ENCODE peak calls at places on chromosome 10, in six cellular contexts. B, R, X, Q, O and T are unnamed samples.

GRCh38 chr10:118277871-118278270 is 64.3 kb downstream of the FAM204A start:
- DNase-seq in B (no peak), R (no peak), X (no peak), Q (no peak), O (no peak), T (no peak)

GRCh38 chr10:5904227-5904626 is 14.2 kb downstream of the FBH1 start:
- DNase-seq in B (no peak), R (no peak), X (no peak), Q (no peak), O (no peak), T (no peak)

GRCh38 chr10:36559990-36560389 is 565.4 kb upstream of the ANKRD30A start:
- DNase-seq in B (peak), R (no peak), X (no peak), Q (no peak), O (no peak), T (no peak)

GRCh38 chr10:82148764-82149163 is 273.8 kb downstream of the NRG3 start:
- DNase-seq in B (no peak), R (no peak), X (no peak), Q (no peak), O (no peak), T (no peak)

GRCh38 chr10:126104767-126105166 is 208.4 kb downstream of the FANK1 start:
- DNase-seq in B (no peak), R (no peak), X (no peak), Q (no peak), O (no peak), T (no peak)

GRCh38 chr10:73263948-73264347 is 11.5 kb upstream of the MRPS16 start:
- DNase-seq in B (peak), R (peak), X (peak), Q (no peak), O (peak), T (peak)

GRCh38 chr10:71782221-71782916 is 9.0 kb upstream of the VSIR start:
- DNase-seq in B (no peak), R (no peak), X (no peak), Q (no peak), O (no peak), T (no peak)

GRCh38 chr10:127424594-127425264 is 124.4 kb upstream of the NPS start:
- DNase-seq in B (peak), R (peak), X (no peak), Q (no peak), O (no peak), T (no peak)

GRCh38 chr10:114681542-114681941 is 23.5 kb upstream of the ABLIM1 start:
- DNase-seq in B (peak), R (no peak), X (no peak), Q (peak), O (no peak), T (no peak)

GRCh38 chr10:114821915-114822770 is 563 bp downstream of the FHIP2A start:
- DNase-seq in B (peak), R (peak), X (peak), Q (no peak), O (peak), T (peak)

GRCh38 chr10:33410096-33410859 is 75.8 kb upstream of the NRP1 start:
- DNase-seq in B (peak), R (no peak), X (no peak), Q (no peak), O (no peak), T (no peak)

GRCh38 chr10:27911006-27911405 is 87.9 kb downstream of the ODAD2 start:
- DNase-seq in B (no peak), R (no peak), X (no peak), Q (no peak), O (no peak), T (no peak)

GRCh38 chr10:77036993-77037734 is 600.4 kb downstream of the KCNMA1 start:
- DNase-seq in B (no peak), R (peak), X (peak), Q (peak), O (peak), T (peak)

GRCh38 chr10:36446873-36447272 is 678.5 kb upstream of the ANKRD30A start:
- DNase-seq in B (no peak), R (peak), X (no peak), Q (no peak), O (no peak), T (no peak)

GRCh38 chr10:53325073-53325472 is 552.5 kb upstream of the MBL2 start:
- DNase-seq in B (peak), R (no peak), X (no peak), Q (no peak), O (no peak), T (no peak)

GRCh38 chr10:72334832-72335393 is 19.8 kb downstream of the DNAJB12 start:
- DNase-seq in B (peak), R (peak), X (no peak), Q (no peak), O (no peak), T (peak)

GRCh38 chr10:128210215-128211063 is 84.2 kb upstream of the MKI67 start:
- DNase-seq in B (no peak), R (peak), X (peak), Q (peak), O (peak), T (peak)

GRCh38 chr10:86654411-86655172 is at the start of gene OPN4:
- DNase-seq in B (peak), R (peak), X (no peak), Q (no peak), O (peak), T (no peak)

GRCh38 chr10:127855584-127855881 is 37.2 kb downstream of the CLRN3 start:
- DNase-seq in B (no peak), R (no peak), X (no peak), Q (no peak), O (no peak), T (no peak)

GRCh38 chr10:132740542-132741066 is 45.3 kb downstream of the NKX6-2 start:
- DNase-seq in B (no peak), R (no peak), X (no peak), Q (no peak), O (no peak), T (no peak)

GRCh38 chr10:107436568-107436967 is 272.1 kb upstream of the SORCS1 start:
- DNase-seq in B (no peak), R (no peak), X (no peak), Q (no peak), O (no peak), T (no peak)

GRCh38 chr10:63627881-63628296 is 106.7 kb downstream of the REEP3 start:
- DNase-seq in B (no peak), R (no peak), X (no peak), Q (no peak), O (no peak), T (no peak)

GRCh38 chr10:125123363-125124113 is 36.8 kb downstream of the CTBP2 start:
- DNase-seq in B (peak), R (no peak), X (peak), Q (peak), O (no peak), T (no peak)

GRCh38 chr10:23065549-23065948 is 29.8 kb upstream of the MSRB2 start:
- DNase-seq in B (peak), R (no peak), X (peak), Q (no peak), O (no peak), T (peak)

GRCh38 chr10:132848306-132848705 is 62.4 kb upstream of the NKX6-2 start:
- DNase-seq in B (no peak), R (peak), X (no peak), Q (no peak), O (no peak), T (no peak)

GRCh38 chr10:89295597-89295996 is 6.2 kb upstream of the IFIT2 start:
- DNase-seq in B (peak), R (no peak), X (no peak), Q (no peak), O (no peak), T (no peak)

GRCh38 chr10:102024799-102025198 is 31.2 kb downstream of the ARMH3 start:
- DNase-seq in B (no peak), R (no peak), X (no peak), Q (no peak), O (no peak), T (no peak)

GRCh38 chr10:29804025-29804852 is 169.5 kb upstream of the SVIL start:
- DNase-seq in B (peak), R (no peak), X (peak), Q (peak), O (no peak), T (peak)

GRCh38 chr10:98340261-98340675 is 72.3 kb upstream of the LOXL4 start:
- DNase-seq in B (peak), R (no peak), X (no peak), Q (no peak), O (no peak), T (no peak)

GRCh38 chr10:43194266-43194665 is 56.0 kb downstream of the CSGALNACT2 start:
- DNase-seq in B (no peak), R (peak), X (no peak), Q (no peak), O (peak), T (no peak)

GRCh38 chr10:14600065-14600464 is 174.6 kb downstream of the FAM107B start:
- DNase-seq in B (no peak), R (no peak), X (no peak), Q (no peak), O (no peak), T (no peak)

GRCh38 chr10:947881-948280 is 16.4 kb upstream of the LARP4B start:
- DNase-seq in B (no peak), R (no peak), X (no peak), Q (no peak), O (no peak), T (no peak)

GRCh38 chr10:49769692-49770091 is 7.6 kb upstream of the OGDHL start:
- DNase-seq in B (no peak), R (no peak), X (no peak), Q (no peak), O (no peak), T (no peak)

DNA sequence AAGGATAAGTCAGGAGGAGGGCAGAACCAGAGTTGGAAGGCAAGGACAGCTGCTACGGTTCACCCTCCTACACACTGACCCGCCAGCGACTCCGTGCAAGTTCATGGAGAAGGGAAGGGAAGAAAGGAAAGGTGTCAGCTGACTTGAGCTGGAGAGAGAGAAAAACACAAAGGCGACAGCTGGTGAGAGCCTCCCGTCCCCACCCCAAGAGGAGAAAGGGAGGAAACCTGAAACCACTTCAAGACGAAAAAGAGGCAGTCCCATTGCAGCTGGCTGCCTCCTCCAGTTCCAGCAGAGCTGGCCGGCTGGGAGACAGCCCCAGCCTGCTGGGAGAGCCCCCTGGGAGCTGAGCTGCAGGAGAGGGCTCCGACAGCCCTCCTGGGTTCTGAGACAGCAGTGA is 75.2 kb downstream of the PARD3 start:
- DNase-seq in B (peak), R (no peak), X (no peak), Q (no peak), O (peak), T (no peak)
- TF ChIP-seq RAD21 in B (no peak), R (no peak), X (no peak), Q (no peak), O (no peak), T (no peak)

DNA sequence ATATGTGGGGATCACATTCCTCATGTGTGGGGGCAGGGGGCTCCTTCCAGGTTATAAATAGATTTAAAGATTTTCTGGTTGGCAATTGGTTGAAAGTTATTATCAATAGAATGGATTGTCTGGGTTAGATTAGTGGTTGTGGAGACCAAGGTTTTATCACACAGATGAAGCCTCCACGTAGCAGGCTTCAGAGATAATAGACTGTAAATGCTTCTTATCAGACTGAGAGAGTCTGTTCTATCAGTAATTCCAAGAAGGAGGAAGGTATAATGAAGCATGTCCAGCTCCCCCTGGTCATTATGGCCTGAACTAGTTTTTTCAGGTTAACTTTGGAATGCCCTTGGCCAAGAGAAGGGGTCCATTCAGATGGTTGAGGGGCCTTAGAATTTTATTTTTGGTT is 117.7 kb upstream of the FGFR2 start:
- DNase-seq in B (no peak), R (no peak), X (no peak), Q (no peak), O (no peak), T (no peak)
- TF ChIP-seq RAD21 in B (no peak), R (no peak), X (no peak), Q (no peak), O (no peak), T (no peak)

GRCh38 chr10:131500181-131500580 is 188.7 kb upstream of the TCERG1L start:
- DNase-seq in B (no peak), R (no peak), X (no peak), Q (no peak), O (no peak), T (no peak)
- TF ChIP-seq RAD21 in B (no peak), R (no peak), X (no peak), Q (no peak), O (no peak), T (no peak)

DNA sequence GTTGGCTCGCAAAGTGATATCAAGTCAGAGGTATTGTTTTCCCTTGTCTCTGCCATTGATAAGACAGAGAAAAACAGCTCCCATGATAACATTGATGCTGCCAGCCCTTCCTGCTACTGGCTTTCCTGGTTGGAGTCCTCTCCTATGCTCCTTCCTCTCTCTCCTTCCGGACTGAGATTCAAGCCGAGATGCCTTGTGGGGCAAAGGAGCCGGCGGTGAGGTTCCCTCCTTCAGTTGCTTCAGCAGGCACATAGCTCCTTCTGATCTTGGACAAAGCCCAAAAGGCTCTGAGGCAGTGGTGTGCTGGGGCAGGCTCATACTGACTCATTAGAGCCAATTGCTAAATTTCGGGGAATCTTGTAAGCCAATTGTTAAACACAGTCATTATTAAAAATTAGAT is 8.8 kb upstream of the ZCCHC24 start:
- DNase-seq in B (peak), R (no peak), X (no peak), Q (no peak), O (no peak), T (no peak)
- TF ChIP-seq RAD21 in B (no peak), R (no peak), X (no peak), Q (no peak), O (no peak), T (no peak)